ENCODE peak calls at places on chromosomes 7 and 10, in eight cellular contexts. M, O, K, V, B, X, R and A are unnamed samples.

GRCh38 chr7:98733036-98733435 is 116.0 kb downstream of the NPTX2 start:
- DNase-seq in K (peak), V (peak), X (no peak), M (peak), O (peak), B (no peak), R (no peak), A (no peak)

GRCh38 chr10:124145109-124145860 is 51.9 kb upstream of the CHST15 start:
- DNase-seq in O (no peak), M (no peak), R (no peak), X (no peak), V (no peak), B (no peak), K (peak), A (no peak)

GRCh38 chr7:23106491-23106800 is 861 bp downstream of the KLHL7 start:
- DNase-seq in M (peak), R (no peak), O (peak), K (no peak), V (no peak), X (no peak), B (no peak), A (no peak)

GRCh38 chr10:129949411-129950335 is 14.4 kb downstream of the EBF3 start:
- DNase-seq in M (no peak), R (no peak), O (no peak), K (no peak), X (no peak), V (no peak), B (no peak), A (no peak)

GRCh38 chr7:148983220-148984146 is 44.8 kb downstream of the PDIA4 start:
- DNase-seq in M (peak), B (peak), V (peak), X (no peak), R (peak), K (peak), O (peak), A (no peak)

GRCh38 chr10:96360766-96361165 is 2.0 kb upstream of the OPALIN start:
- DNase-seq in O (no peak), R (no peak), K (no peak), M (no peak), V (no peak), B (no peak), X (no peak), A (no peak)

GRCh38 chr7:92061154-92061553 is 73.1 kb downstream of the CYP51A1 start:
- DNase-seq in M (no peak), K (no peak), B (no peak), X (no peak), V (no peak), O (no peak), R (no peak), A (no peak)

GRCh38 chr10:125038637-125039036 is 96.7 kb downstream of the ZRANB1 start:
- DNase-seq in M (no peak), R (no peak), O (no peak), X (no peak), V (peak), K (peak), B (no peak), A (no peak)

GRCh38 chr10:50396491-50397311 is 145.4 kb upstream of the ASAH2 start:
- DNase-seq in V (no peak), B (no peak), K (no peak), R (no peak), M (no peak), X (no peak), O (no peak), A (no peak)

GRCh38 chr7:11212080-11212711 is 238.5 kb downstream of the PHF14 start:
- DNase-seq in X (peak), V (peak), R (no peak), M (peak), K (peak), B (peak), O (peak), A (no peak)

GRCh38 chr10:120818301-120818700 is 32.9 kb upstream of the WDR11 start:
- DNase-seq in M (no peak), B (no peak), R (no peak), V (no peak), X (no peak), O (no peak), K (no peak), A (no peak)

GRCh38 chr10:58951750-58952149 is 224.7 kb upstream of the PHYHIPL start:
- DNase-seq in X (peak), M (no peak), R (no peak), B (peak), V (no peak), K (no peak), O (no peak), A (no peak)

GRCh38 chr7:51292596-51292995 is 24.0 kb downstream of the COBL start:
- DNase-seq in X (no peak), R (no peak), M (no peak), V (no peak), O (no peak), B (no peak), K (no peak), A (no peak)

GRCh38 chr10:72756674-72757385 is 64.9 kb downstream of the MCU start:
- DNase-seq in X (no peak), V (no peak), R (no peak), M (no peak), B (peak), O (no peak), K (no peak), A (no peak)

GRCh38 chr10:68333058-68333395 is 299 bp upstream of the PBLD start:
- DNase-seq in B (no peak), M (no peak), K (no peak), V (no peak), X (no peak), R (no peak), O (no peak), A (no peak)